ENCODE peak calls at places on chromosomes 1 and 21, in ten cellular contexts. X is stimulated activated CD8-positive, alpha-beta memory T cell treated with anti-CD3 and anti-CD28 coated beads, Interleukin-15, amount 100 ng/mL, for 24 hours; C is sciatic nerve; D is NCI-H69; Q is neuronal stem cell; M is psoas muscle; L is T-helper 2 cell; H is EH; T is Caki2; Z is AML-193. B is an unnamed sample.

GRCh38 chr1:7962011-7962335 is 462 bp downstream of the PARK7 start:
- DNase-seq in D (no peak), X (no peak), M (no peak), L (no peak), C (no peak), Q (no peak), Z (no peak), T (no peak), H (no peak), B (no peak)

GRCh38 chr1:30659702-30660101 is 63.7 kb downstream of the MATN1 start:
- DNase-seq in T (no peak), X (no peak), D (no peak), C (no peak), H (no peak), M (no peak), Q (no peak), L (no peak), Z (no peak), B (peak; percentile 19)

GRCh38 chr1:240149488-240150094 is 57.9 kb downstream of the FMN2 start:
- DNase-seq in D (peak; percentile 64), C (no peak), H (peak; percentile 65), L (no peak), M (no peak), Q (peak; percentile 23), X (no peak), T (peak; percentile 26), Z (peak; percentile 22), B (no peak)

GRCh38 chr1:167258858-167259257 is 38.2 kb downstream of the POU2F1 start:
- DNase-seq in M (no peak), X (no peak), C (no peak), Q (no peak), L (no peak), D (no peak), H (no peak), T (no peak), Z (no peak), B (no peak)

GRCh38 chr1:111219466-111220286 is 7.8 kb upstream of the CHI3L2 start:
- DNase-seq in H (no peak), D (no peak), M (no peak), Q (peak; percentile 51), L (no peak), T (no peak), C (no peak), X (no peak), Z (no peak), B (no peak)

GRCh38 chr21:26761174-26761915 is 83.9 kb downstream of the ADAMTS1 start:
- DNase-seq in T (peak; percentile 76), M (no peak), D (no peak), Z (no peak), H (peak; percentile 78), C (no peak), X (no peak), L (no peak), Q (no peak), B (no peak)

GRCh38 chr1:87673748-87674147 is 345.1 kb downstream of the LMO4 start:
- DNase-seq in Q (no peak), Z (no peak), T (no peak), D (peak; percentile 4), C (no peak), L (no peak), X (no peak), H (no peak), M (no peak), B (no peak)

GRCh38 chr1:78292361-78292760 is 198.4 kb upstream of the PTGFR start:
- DNase-seq in Z (no peak), L (no peak), H (peak; percentile 76), D (no peak), C (no peak), Q (no peak), M (no peak), X (no peak), T (no peak), B (no peak)

GRCh38 chr1:93255222-93256079 is 74.9 kb downstream of the CCDC18 start:
- DNase-seq in D (no peak), C (no peak), Z (no peak), M (no peak), H (peak; percentile 88), Q (no peak), X (no peak), T (no peak), L (no peak), B (no peak)

GRCh38 chr1:12130466-12131130 is 36.2 kb upstream of the TNFRSF1B start:
- DNase-seq in Z (no peak), Q (no peak), X (no peak), C (no peak), D (no peak), T (no peak), L (no peak), H (no peak), M (no peak), B (no peak)

GRCh38 chr1:226696552-226696951 is 42.5 kb downstream of the ITPKB start:
- DNase-seq in C (no peak), M (no peak), L (no peak), D (no peak), Z (no peak), Q (no peak), T (no peak), H (no peak), X (no peak), B (peak; percentile 38)

GRCh38 chr1:178706467-178706866 is 18.6 kb upstream of the RALGPS2 start:
- DNase-seq in H (no peak), Z (peak; percentile 55), C (no peak), T (no peak), X (no peak), D (no peak), L (no peak), M (peak; percentile 61), Q (no peak), B (no peak)

GRCh38 chr1:232476538-232476950 is 153.4 kb downstream of the SIPA1L2 start:
- DNase-seq in D (no peak), M (no peak), Q (no peak), L (no peak), Z (no peak), T (no peak), H (peak; percentile 44), X (no peak), C (no peak), B (no peak)

GRCh38 chr21:45535341-45536081 is 6.7 kb downstream of the SLC19A1 start:
- DNase-seq in Q (no peak), T (no peak), M (peak; percentile 48), D (no peak), C (peak; percentile 65), H (no peak), Z (no peak), X (no peak), L (no peak), B (peak; percentile 81)

GRCh38 chr1:37479255-37480124 is 5.1 kb downstream of the ZC3H12A start:
- DNase-seq in C (peak; percentile 82), Z (peak; percentile 89), T (peak; percentile 92), L (peak; percentile 75), X (no peak), Q (no peak), D (peak; percentile 48), H (peak; percentile 85), M (peak; percentile 94), B (peak; percentile 96)

GRCh38 chr1:199591468-199591867 is 436.0 kb upstream of the NR5A2 start:
- DNase-seq in H (no peak), T (no peak), X (no peak), L (no peak), Z (no peak), Q (no peak), M (no peak), D (no peak), C (no peak), B (no peak)

GRCh38 chr1:64880449-64880848 is 85.9 kb downstream of the JAK1 start:
- DNase-seq in T (no peak), M (no peak), Z (no peak), D (no peak), C (no peak), L (no peak), Q (no peak), H (no peak), X (no peak), B (no peak)

GRCh38 chr1:119631433-119632102 is 16.5 kb downstream of the ZNF697 start:
- DNase-seq in X (no peak), L (no peak), M (peak; percentile 95), Z (no peak), D (peak; percentile 81), C (peak; percentile 89), T (no peak), Q (no peak), H (peak; percentile 85), B (peak; percentile 93)

GRCh38 chr21:45934071-45934470 is 47.5 kb upstream of the COL6A1 start:
- DNase-seq in L (no peak), C (no peak), Z (no peak), X (no peak), T (no peak), H (no peak), Q (no peak), D (no peak), M (peak; percentile 23), B (no peak)

B was measured in posterior vena cava.